ENCODE peak calls at places on chromosome 2, in eight cellular contexts. One of them, this sample, is unnamed.
A peak's percentile ranks its signal among the peaks of the same experiment; 100 is the strongest.

GRCh38 chr2:74072542-74072941 is 75.2 kb downstream of the BOLA3 start:
- DNase-seq in activated B cell treated with CpG ODN at 0.5 μM for 24 hours: no peak
- DNase-seq in ureter: no peak
- DNase-seq in activated T-cell treated with anti-CD3 and anti-CD28 coated beads, Interleukin-2, amount 50 U/mL, for 72 hours: no peak
- DNase-seq in choroid plexus epithelial cell: no peak
- DNase-seq in tibial artery: no peak
- DNase-seq in pancreas: no peak
- DNase-seq in COLO829: no peak
- DNase-seq in this sample: no peak

GRCh38 chr2:200469708-200470600 is 39.9 kb downstream of the KCTD18 start:
- DNase-seq in COLO829: peak; percentile 21
- DNase-seq in ureter: no peak
- DNase-seq in tibial artery: no peak
- DNase-seq in choroid plexus epithelial cell: no peak
- DNase-seq in activated T-cell treated with anti-CD3 and anti-CD28 coated beads, Interleukin-2, amount 50 U/mL, for 72 hours: no peak
- DNase-seq in pancreas: no peak
- DNase-seq in activated B cell treated with CpG ODN at 0.5 μM for 24 hours: no peak
- DNase-seq in this sample: no peak

GRCh38 chr2:153287109-153287801 is 191.3 kb downstream of the RPRM start:
- DNase-seq in tibial artery: no peak
- DNase-seq in COLO829: no peak
- DNase-seq in pancreas: no peak
- DNase-seq in activated B cell treated with CpG ODN at 0.5 μM for 24 hours: no peak
- DNase-seq in ureter: no peak
- DNase-seq in activated T-cell treated with anti-CD3 and anti-CD28 coated beads, Interleukin-2, amount 50 U/mL, for 72 hours: peak; percentile 4
- DNase-seq in choroid plexus epithelial cell: no peak
- DNase-seq in this sample: no peak

GRCh38 chr2:211816739-211817138 is 721.9 kb downstream of the ERBB4 start:
- DNase-seq in tibial artery: no peak
- DNase-seq in pancreas: no peak
- DNase-seq in activated B cell treated with CpG ODN at 0.5 μM for 24 hours: no peak
- DNase-seq in activated T-cell treated with anti-CD3 and anti-CD28 coated beads, Interleukin-2, amount 50 U/mL, for 72 hours: no peak
- DNase-seq in choroid plexus epithelial cell: no peak
- DNase-seq in COLO829: no peak
- DNase-seq in ureter: no peak
- DNase-seq in this sample: no peak

GRCh38 chr2:160730296-160730995 is 236.8 kb upstream of the RBMS1 start:
- DNase-seq in activated T-cell treated with anti-CD3 and anti-CD28 coated beads, Interleukin-2, amount 50 U/mL, for 72 hours: no peak
- DNase-seq in choroid plexus epithelial cell: no peak
- DNase-seq in tibial artery: no peak
- DNase-seq in activated B cell treated with CpG ODN at 0.5 μM for 24 hours: no peak
- DNase-seq in pancreas: no peak
- DNase-seq in ureter: no peak
- DNase-seq in COLO829: no peak
- DNase-seq in this sample: no peak

GRCh38 chr2:197929886-197930227 is 125.5 kb downstream of the PLCL1 start:
- DNase-seq in tibial artery: no peak
- DNase-seq in choroid plexus epithelial cell: no peak
- DNase-seq in activated B cell treated with CpG ODN at 0.5 μM for 24 hours: no peak
- DNase-seq in COLO829: no peak
- DNase-seq in pancreas: no peak
- DNase-seq in activated T-cell treated with anti-CD3 and anti-CD28 coated beads, Interleukin-2, amount 50 U/mL, for 72 hours: no peak
- DNase-seq in ureter: no peak
- DNase-seq in this sample: no peak

GRCh38 chr2:148813603-148814065 is 61.4 kb upstream of the KIF5C start:
- DNase-seq in ureter: no peak
- DNase-seq in COLO829: no peak
- DNase-seq in choroid plexus epithelial cell: no peak
- DNase-seq in activated B cell treated with CpG ODN at 0.5 μM for 24 hours: peak; percentile 23
- DNase-seq in pancreas: no peak
- DNase-seq in tibial artery: no peak
- DNase-seq in activated T-cell treated with anti-CD3 and anti-CD28 coated beads, Interleukin-2, amount 50 U/mL, for 72 hours: peak; percentile 87
- DNase-seq in this sample: no peak

GRCh38 chr2:181300600-181301291 is 156.4 kb upstream of the ITGA4 start:
- DNase-seq in choroid plexus epithelial cell: no peak
- DNase-seq in pancreas: no peak
- DNase-seq in ureter: no peak
- DNase-seq in tibial artery: no peak
- DNase-seq in COLO829: no peak
- DNase-seq in activated B cell treated with CpG ODN at 0.5 μM for 24 hours: no peak
- DNase-seq in activated T-cell treated with anti-CD3 and anti-CD28 coated beads, Interleukin-2, amount 50 U/mL, for 72 hours: peak; percentile 25
- DNase-seq in this sample: no peak

GRCh38 chr2:74405994-74406583 is 15.3 kb downstream of the C2orf81 start:
- DNase-seq in tibial artery: no peak
- DNase-seq in activated T-cell treated with anti-CD3 and anti-CD28 coated beads, Interleukin-2, amount 50 U/mL, for 72 hours: no peak
- DNase-seq in pancreas: no peak
- DNase-seq in ureter: no peak
- DNase-seq in choroid plexus epithelial cell: no peak
- DNase-seq in activated B cell treated with CpG ODN at 0.5 μM for 24 hours: no peak
- DNase-seq in COLO829: no peak
- DNase-seq in this sample: no peak

GRCh38 chr2:145106293-145106692 is 586.4 kb upstream of the ZEB2 start:
- DNase-seq in pancreas: no peak
- DNase-seq in activated B cell treated with CpG ODN at 0.5 μM for 24 hours: no peak
- DNase-seq in activated T-cell treated with anti-CD3 and anti-CD28 coated beads, Interleukin-2, amount 50 U/mL, for 72 hours: no peak
- DNase-seq in COLO829: no peak
- DNase-seq in choroid plexus epithelial cell: no peak
- DNase-seq in ureter: no peak
- DNase-seq in tibial artery: no peak
- DNase-seq in this sample: no peak

GRCh38 chr2:83112863-83113262 is 1346.2 kb downstream of the SUCLG1 start:
- DNase-seq in activated T-cell treated with anti-CD3 and anti-CD28 coated beads, Interleukin-2, amount 50 U/mL, for 72 hours: no peak
- DNase-seq in activated B cell treated with CpG ODN at 0.5 μM for 24 hours: no peak
- DNase-seq in COLO829: no peak
- DNase-seq in choroid plexus epithelial cell: peak; percentile 70
- DNase-seq in pancreas: no peak
- DNase-seq in ureter: no peak
- DNase-seq in tibial artery: no peak
- DNase-seq in this sample: no peak

GRCh38 chr2:9815844-9816279 is 27.4 kb upstream of the TAF1B start:
- DNase-seq in choroid plexus epithelial cell: no peak
- DNase-seq in activated T-cell treated with anti-CD3 and anti-CD28 coated beads, Interleukin-2, amount 50 U/mL, for 72 hours: no peak
- DNase-seq in activated B cell treated with CpG ODN at 0.5 μM for 24 hours: no peak
- DNase-seq in ureter: no peak
- DNase-seq in COLO829: no peak
- DNase-seq in pancreas: no peak
- DNase-seq in tibial artery: no peak
- DNase-seq in this sample: no peak

GRCh38 chr2:20165677-20166509 is 59.0 kb downstream of the SDC1 start:
- DNase-seq in tibial artery: no peak
- DNase-seq in ureter: no peak
- DNase-seq in pancreas: no peak
- DNase-seq in activated T-cell treated with anti-CD3 and anti-CD28 coated beads, Interleukin-2, amount 50 U/mL, for 72 hours: no peak
- DNase-seq in choroid plexus epithelial cell: no peak
- DNase-seq in COLO829: no peak
- DNase-seq in activated B cell treated with CpG ODN at 0.5 μM for 24 hours: no peak
- DNase-seq in this sample: peak; percentile 55

GRCh38 chr2:102060047-102060446 is 68.3 kb downstream of the IL1R2 start:
- DNase-seq in activated B cell treated with CpG ODN at 0.5 μM for 24 hours: no peak
- DNase-seq in activated T-cell treated with anti-CD3 and anti-CD28 coated beads, Interleukin-2, amount 50 U/mL, for 72 hours: no peak
- DNase-seq in tibial artery: no peak
- DNase-seq in COLO829: no peak
- DNase-seq in choroid plexus epithelial cell: no peak
- DNase-seq in ureter: no peak
- DNase-seq in pancreas: no peak
- DNase-seq in this sample: no peak

GRCh38 chr2:20578895-20579825 is 71.7 kb downstream of the HS1BP3 start:
- DNase-seq in COLO829: peak; percentile 94
- DNase-seq in choroid plexus epithelial cell: peak; percentile 99
- DNase-seq in pancreas: peak; percentile 58
- DNase-seq in ureter: peak; percentile 82
- DNase-seq in activated T-cell treated with anti-CD3 and anti-CD28 coated beads, Interleukin-2, amount 50 U/mL, for 72 hours: no peak
- DNase-seq in activated B cell treated with CpG ODN at 0.5 μM for 24 hours: no peak
- DNase-seq in tibial artery: peak; percentile 87
- DNase-seq in this sample: peak; percentile 64

GRCh38 chr2:20781656-20782265 is 41.1 kb downstream of the LDAH start:
- DNase-seq in pancreas: no peak
- DNase-seq in COLO829: peak; percentile 24
- DNase-seq in ureter: no peak
- DNase-seq in choroid plexus epithelial cell: peak; percentile 61
- DNase-seq in activated T-cell treated with anti-CD3 and anti-CD28 coated beads, Interleukin-2, amount 50 U/mL, for 72 hours: no peak
- DNase-seq in activated B cell treated with CpG ODN at 0.5 μM for 24 hours: no peak
- DNase-seq in tibial artery: no peak
- DNase-seq in this sample: no peak

GRCh38 chr2:95310651-95311050 is 13.5 kb downstream of the KCNIP3 start:
- DNase-seq in tibial artery: no peak
- DNase-seq in choroid plexus epithelial cell: no peak
- DNase-seq in pancreas: no peak
- DNase-seq in activated B cell treated with CpG ODN at 0.5 μM for 24 hours: no peak
- DNase-seq in activated T-cell treated with anti-CD3 and anti-CD28 coated beads, Interleukin-2, amount 50 U/mL, for 72 hours: no peak
- DNase-seq in ureter: no peak
- DNase-seq in COLO829: no peak
- DNase-seq in this sample: no peak

GRCh38 chr2:1990724-1991123 is 246.4 kb upstream of the PXDN start:
- DNase-seq in ureter: no peak
- DNase-seq in COLO829: no peak
- DNase-seq in activated B cell treated with CpG ODN at 0.5 μM for 24 hours: no peak
- DNase-seq in activated T-cell treated with anti-CD3 and anti-CD28 coated beads, Interleukin-2, amount 50 U/mL, for 72 hours: no peak
- DNase-seq in choroid plexus epithelial cell: peak; percentile 80
- DNase-seq in tibial artery: no peak
- DNase-seq in pancreas: peak; percentile 67
- DNase-seq in this sample: no peak

GRCh38 chr2:82819936-82820335 is 1639.1 kb downstream of the SUCLG1 start:
- DNase-seq in pancreas: no peak
- DNase-seq in activated T-cell treated with anti-CD3 and anti-CD28 coated beads, Interleukin-2, amount 50 U/mL, for 72 hours: no peak
- DNase-seq in ureter: no peak
- DNase-seq in tibial artery: no peak
- DNase-seq in choroid plexus epithelial cell: no peak
- DNase-seq in COLO829: no peak
- DNase-seq in activated B cell treated with CpG ODN at 0.5 μM for 24 hours: no peak
- DNase-seq in this sample: no peak

GRCh38 chr2:62306751-62307468 is 111.0 kb downstream of the B3GNT2 start:
- DNase-seq in activated B cell treated with CpG ODN at 0.5 μM for 24 hours: no peak
- DNase-seq in tibial artery: no peak
- DNase-seq in pancreas: no peak
- DNase-seq in COLO829: no peak
- DNase-seq in ureter: peak; percentile 79
- DNase-seq in activated T-cell treated with anti-CD3 and anti-CD28 coated beads, Interleukin-2, amount 50 U/mL, for 72 hours: peak; percentile 81
- DNase-seq in choroid plexus epithelial cell: peak; percentile 58
- DNase-seq in this sample: no peak

GRCh38 chr2:30412392-30413321 is 34.4 kb upstream of the LCLAT1 start:
- DNase-seq in activated B cell treated with CpG ODN at 0.5 μM for 24 hours: no peak
- DNase-seq in choroid plexus epithelial cell: no peak
- DNase-seq in pancreas: no peak
- DNase-seq in COLO829: no peak
- DNase-seq in activated T-cell treated with anti-CD3 and anti-CD28 coated beads, Interleukin-2, amount 50 U/mL, for 72 hours: no peak
- DNase-seq in ureter: peak; percentile 75
- DNase-seq in tibial artery: no peak
- DNase-seq in this sample: no peak

GRCh38 chr2:38146917-38147307 is 71.0 kb upstream of the CYP1B1 start:
- DNase-seq in pancreas: no peak
- DNase-seq in choroid plexus epithelial cell: peak; percentile 99
- DNase-seq in activated T-cell treated with anti-CD3 and anti-CD28 coated beads, Interleukin-2, amount 50 U/mL, for 72 hours: peak; percentile 28
- DNase-seq in COLO829: peak; percentile 80
- DNase-seq in tibial artery: peak; percentile 32
- DNase-seq in activated B cell treated with CpG ODN at 0.5 μM for 24 hours: no peak
- DNase-seq in ureter: peak; percentile 56
- DNase-seq in this sample: no peak

GRCh38 chr2:231130657-231131056 is 5.8 kb upstream of the HTR2B start:
- DNase-seq in pancreas: no peak
- DNase-seq in tibial artery: no peak
- DNase-seq in choroid plexus epithelial cell: no peak
- DNase-seq in COLO829: no peak
- DNase-seq in ureter: no peak
- DNase-seq in activated T-cell treated with anti-CD3 and anti-CD28 coated beads, Interleukin-2, amount 50 U/mL, for 72 hours: no peak
- DNase-seq in activated B cell treated with CpG ODN at 0.5 μM for 24 hours: no peak
- DNase-seq in this sample: no peak

GRCh38 chr2:28274911-28275685 is 117.6 kb upstream of the FOSL2 start:
- DNase-seq in pancreas: no peak
- DNase-seq in tibial artery: peak; percentile 41
- DNase-seq in COLO829: peak; percentile 77
- DNase-seq in ureter: peak; percentile 54
- DNase-seq in activated B cell treated with CpG ODN at 0.5 μM for 24 hours: no peak
- DNase-seq in activated T-cell treated with anti-CD3 and anti-CD28 coated beads, Interleukin-2, amount 50 U/mL, for 72 hours: peak; percentile 6
- DNase-seq in choroid plexus epithelial cell: peak; percentile 98
- DNase-seq in this sample: no peak

GRCh38 chr2:43333096-43333655 is 106.8 kb upstream of the ZFP36L2 start:
- DNase-seq in tibial artery: no peak
- DNase-seq in choroid plexus epithelial cell: peak; percentile 76
- DNase-seq in activated T-cell treated with anti-CD3 and anti-CD28 coated beads, Interleukin-2, amount 50 U/mL, for 72 hours: no peak
- DNase-seq in COLO829: no peak
- DNase-seq in ureter: no peak
- DNase-seq in activated B cell treated with CpG ODN at 0.5 μM for 24 hours: no peak
- DNase-seq in pancreas: no peak
- DNase-seq in this sample: no peak